ENCODE peak calls at places on chromosomes 13 and 19, in five cellular contexts. K is mucosa of descending colon, L is left ventricle myocardium inferior, I is A549, S is aorta. Z is an unnamed sample. For H3K4me1, the result is how much of the 10 kb centered on the place peaks cover.

GRCh38 chr13:105084931-105085330 is 1450.5 kb downstream of the EFNB2 start:
- DNase-seq in K (no peak), L (no peak), I (no peak), S (no peak), Z (no peak)

GRCh38 chr13:90889906-90890305 is 457.6 kb upstream of the MIR17HG start:
- DNase-seq in K (no peak), L (no peak), I (no peak), S (no peak), Z (no peak)

GRCh38 chr13:28505543-28506135 is 10.7 kb upstream of the FLT1 start:
- DNase-seq in K (no peak), L (no peak), I (no peak), S (no peak), Z (no peak)

GRCh38 chr13:98731038-98731437 is 21.4 kb downstream of the SLC15A1 start:
- DNase-seq in K (no peak), L (no peak), I (no peak), S (no peak), Z (no peak)

GRCh38 chr19:48636859-48637448 is at the start of gene DBP:
- DNase-seq in K (no peak), L (peak), I (peak), S (no peak), Z (peak)

GRCh38 chr13:90801621-90802020 is 545.9 kb upstream of the MIR17HG start:
- DNase-seq in K (no peak), L (no peak), I (no peak), S (no peak), Z (no peak)

GRCh38 chr13:23871616-23872220 is 17.5 kb downstream of the MIPEP start:
- DNase-seq in K (no peak), L (no peak), I (no peak), S (no peak), Z (no peak)

GRCh38 chr13:50400930-50401553 is 385.8 kb downstream of the KCNRG start:
- DNase-seq in K (no peak), L (no peak), I (no peak), S (no peak), Z (no peak)

GRCh38 chr13:105908581-105908980 is 626.9 kb downstream of the EFNB2 start:
- DNase-seq in K (no peak), L (no peak), I (no peak), S (no peak), Z (no peak)

GRCh38 chr13:94009696-94010095 is 469.8 kb downstream of the DCT start:
- DNase-seq in K (no peak), L (no peak), I (no peak), S (no peak), Z (no peak)

DNA sequence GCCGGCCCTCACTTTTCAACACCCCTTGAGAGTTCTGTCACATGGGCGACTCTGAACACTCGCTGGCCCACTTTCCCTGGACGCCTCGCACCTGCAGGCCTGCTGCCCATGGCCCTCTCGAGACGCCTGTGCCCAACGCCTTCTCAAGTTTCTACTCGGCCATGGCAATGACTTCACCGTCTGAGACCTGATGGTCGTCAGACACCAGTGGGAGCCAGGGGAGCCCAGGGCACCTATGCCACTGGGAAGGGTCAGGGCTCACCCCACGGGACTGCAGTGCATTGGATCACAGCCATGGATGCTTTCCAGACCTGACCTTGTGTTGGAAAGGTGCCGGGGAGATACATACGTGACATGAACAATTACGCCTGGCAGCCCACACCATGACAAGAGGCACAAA is 60.1 kb downstream of the KLF2 start:
- DNase-seq in K (no peak), L (peak), I (no peak), S (no peak), Z (no peak)
- H3K4me1 ChIP-seq in K (under half), L (half or more), I (under half), S (under half), Z (under half)

DNA sequence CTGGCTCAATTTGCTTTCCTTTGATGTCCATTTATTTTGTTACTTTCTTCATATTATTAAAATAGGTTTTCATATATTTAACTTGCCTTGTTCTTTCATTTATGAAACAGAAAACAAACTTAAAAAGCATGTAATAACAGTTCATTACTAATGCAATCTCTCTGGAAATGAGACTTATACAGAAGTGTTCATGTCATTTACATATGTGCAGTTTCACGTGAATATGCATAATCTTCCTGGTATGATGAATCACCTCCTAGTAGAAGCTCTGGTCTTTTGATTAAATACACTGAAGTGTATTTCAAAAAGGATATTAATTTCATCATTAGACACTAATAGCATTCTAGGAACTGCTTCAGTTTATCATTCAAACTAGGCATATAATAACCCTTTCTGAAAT is 4.3 kb downstream of the AMER2 start:
- DNase-seq in K (no peak), L (no peak), I (no peak), S (no peak), Z (no peak)
- H3K4me1 ChIP-seq in K (under half), L (under half), I (under half), S (under half), Z (under half)

GRCh38 chr19:37957176-37957575 is 50.2 kb downstream of the SIPA1L3 start:
- DNase-seq in K (no peak), L (no peak), I (no peak), S (no peak), Z (no peak)
- H3K4me1 ChIP-seq in K (under half), L (under half), I (under half), S (under half), Z (under half)

GRCh38 chr19:5097959-5098623 is 129.2 kb downstream of the KDM4B start:
- DNase-seq in K (no peak), L (no peak), I (no peak), S (no peak), Z (no peak)

GRCh38 chr19:5101871-5102270 is 133.0 kb downstream of the KDM4B start:
- DNase-seq in K (no peak), L (no peak), I (no peak), S (no peak), Z (no peak)

GRCh38 chr19:5098646-5099045 is 129.7 kb downstream of the KDM4B start:
- DNase-seq in K (no peak), L (no peak), I (no peak), S (no peak), Z (no peak)

GRCh38 chr19:5097331-5097930 is 128.5 kb downstream of the KDM4B start:
- DNase-seq in K (no peak), L (no peak), I (no peak), S (no peak), Z (no peak)

GRCh38 chr19:5099822-5100221 is 130.9 kb downstream of the KDM4B start:
- DNase-seq in K (no peak), L (no peak), I (no peak), S (no peak), Z (no peak)
- H3K4me1 ChIP-seq in K (under half), L (under half), I (under half), S (under half), Z (under half)

DNA sequence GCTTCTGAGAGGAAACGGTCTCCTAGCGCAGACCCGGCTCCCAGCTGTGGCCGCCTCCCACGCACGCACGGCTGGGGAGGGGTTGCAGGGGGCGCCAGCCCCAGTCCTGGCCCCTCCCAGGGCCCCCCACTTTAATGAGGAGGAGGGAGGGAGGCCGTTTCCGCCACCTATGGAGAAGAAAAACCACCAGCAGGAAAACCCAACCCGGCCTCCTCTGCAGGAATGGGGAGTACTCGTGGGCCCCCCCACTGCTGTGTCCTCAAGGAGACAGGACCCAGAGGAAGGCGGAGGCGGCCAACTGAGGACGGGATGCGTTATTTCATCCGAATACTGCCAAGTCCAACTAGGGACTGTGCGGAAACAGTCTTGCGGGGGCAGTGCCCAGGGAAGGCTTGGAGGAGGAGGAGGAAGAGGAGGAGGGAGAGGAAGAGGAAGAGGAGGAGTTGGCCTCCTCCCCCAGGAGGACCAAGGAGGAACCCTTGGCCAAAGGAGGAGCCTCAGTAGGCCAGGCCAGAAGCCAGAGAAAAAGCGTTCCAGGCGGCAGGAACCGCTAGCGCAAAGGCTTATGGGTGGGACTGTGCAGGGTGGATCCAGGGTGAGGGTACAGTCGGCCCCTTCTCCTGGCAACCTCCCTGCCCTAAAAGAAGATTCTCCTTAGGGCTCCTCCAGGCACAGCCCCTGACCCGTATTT is 3.9 kb upstream of the SSBP4 start:
- DNase-seq in K (peak), L (peak), I (no peak), S (peak), Z (peak)
- H3K4me1 ChIP-seq in K (under half), L (half or more), I (under half), S (under half), Z (half or more)